ENCODE peak calls at places on chromosomes 2 and 18, in four cellular contexts. Z, X, B and T are unnamed samples.

GRCh38 chr2:61535449-61535848 is 2.7 kb downstream of the XPO1 start:
- DNase-seq in Z (no peak), X (no peak), B (peak; percentile 24), T (no peak)

GRCh38 chr18:62979172-62979571 is 263.8 kb downstream of the PHLPP1 start:
- DNase-seq in Z (no peak), X (no peak), B (peak; percentile 66), T (no peak)

GRCh38 chr2:128324897-128325410 is 6.3 kb upstream of the HS6ST1 start:
- DNase-seq in Z (no peak), X (no peak), B (no peak), T (no peak)

GRCh38 chr2:39124000-39124769 is 3.3 kb upstream of the SOS1 start:
- DNase-seq in Z (peak; percentile 93), X (peak; percentile 99), B (peak; percentile 83), T (peak; percentile 89)

GRCh38 chr2:100660851-100661584 is 98.2 kb downstream of the PDCL3 start:
- DNase-seq in Z (no peak), X (no peak), B (no peak), T (no peak)

GRCh38 chr2:46674451-46674850 is 195.1 kb downstream of the TMEM247 start:
- DNase-seq in Z (no peak), X (no peak), B (no peak), T (no peak)

GRCh38 chr18:10420561-10421352 is 33.7 kb upstream of the APCDD1 start:
- DNase-seq in Z (no peak), X (no peak), B (peak; percentile 89), T (no peak)

GRCh38 chr2:188676012-188676405 is 298.2 kb upstream of the COL3A1 start:
- DNase-seq in Z (no peak), X (no peak), B (no peak), T (no peak)

GRCh38 chr2:10447300-10448207 is 573 bp downstream of the ODC1 start:
- DNase-seq in Z (peak; percentile 71), X (peak; percentile 72), B (no peak), T (peak; percentile 85)

GRCh38 chr2:235552671-235553070 is 58.8 kb downstream of the AGAP1 start:
- DNase-seq in Z (no peak), X (peak; percentile 84), B (no peak), T (no peak)

GRCh38 chr2:239644016-239644415 is 243.2 kb upstream of the HDAC4 start:
- DNase-seq in Z (no peak), X (no peak), B (no peak), T (no peak)

GRCh38 chr2:134975281-134976009 is 56.8 kb downstream of the CCNT2 start:
- DNase-seq in Z (no peak), X (peak; percentile 76), B (no peak), T (no peak)

GRCh38 chr18:13447621-13448020 is 229.1 kb downstream of the LDLRAD4 start:
- DNase-seq in Z (no peak), X (no peak), B (peak; percentile 20), T (no peak)

GRCh38 chr2:238573065-238573778 is 146.5 kb downstream of the ASB1 start:
- DNase-seq in Z (no peak), X (peak; percentile 25), B (no peak), T (peak; percentile 76)

DNA sequence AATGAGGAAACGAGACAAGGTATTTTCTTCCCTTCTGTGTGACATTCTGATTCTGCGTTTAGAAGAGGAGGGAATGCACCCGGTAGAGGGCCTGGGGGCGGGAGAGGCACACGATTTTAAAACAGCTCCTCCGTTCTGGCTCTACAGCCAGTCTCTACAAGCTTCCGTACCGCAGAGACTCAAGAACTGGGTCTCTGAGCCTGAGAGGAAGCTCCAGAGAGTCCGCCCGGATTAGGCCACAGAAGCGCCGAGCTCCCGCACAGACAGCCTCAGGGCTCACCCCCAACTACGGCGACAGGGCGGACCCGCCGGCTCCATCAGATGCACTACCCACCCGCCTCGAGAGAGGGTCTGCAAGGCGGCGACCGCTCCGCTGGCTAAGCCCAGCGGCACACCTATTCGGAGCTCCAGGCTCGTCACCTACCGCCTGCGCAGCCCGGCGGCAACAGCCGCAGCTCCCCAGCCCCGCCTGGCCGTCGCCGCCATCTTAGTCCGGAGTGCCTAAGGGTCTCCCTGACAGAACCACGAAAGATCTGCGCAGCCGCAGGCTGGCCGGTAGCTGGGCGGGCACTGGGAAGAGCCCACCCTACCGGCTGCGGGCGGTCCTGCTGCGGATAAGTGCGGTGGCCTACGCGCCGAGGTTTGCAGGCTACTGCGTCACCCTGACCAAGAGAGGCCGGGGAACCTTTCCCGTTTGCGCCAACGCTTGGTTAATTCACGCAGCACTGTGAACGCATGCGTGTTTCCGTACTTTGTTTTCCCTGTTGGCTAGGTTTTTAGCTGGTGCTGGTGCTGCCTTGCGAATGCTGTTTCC is at the start of gene NFU1:
- DNase-seq in Z (peak; percentile 92), X (peak; percentile 91), B (peak; percentile 86), T (peak; percentile 94)
- TF ChIP-seq CTCF in Z (peak; percentile 77), X (peak; percentile 45), B (peak; percentile 67), T (peak; percentile 45)

GRCh38 chr18:57050314-57050949 is 96.5 kb upstream of the BOD1L2 start:
- DNase-seq in Z (no peak), X (no peak), B (no peak), T (no peak)

GRCh38 chr18:57052759-57053158 is 94.1 kb upstream of the BOD1L2 start:
- DNase-seq in Z (no peak), X (no peak), B (no peak), T (no peak)

GRCh38 chr18:57051019-57051418 is 95.9 kb upstream of the BOD1L2 start:
- DNase-seq in Z (no peak), X (no peak), B (no peak), T (no peak)

GRCh38 chr18:57051586-57052044 is 95.3 kb upstream of the BOD1L2 start:
- DNase-seq in Z (no peak), X (peak; percentile 82), B (no peak), T (peak; percentile 44)

GRCh38 chr18:57052173-57052572 is 94.7 kb upstream of the BOD1L2 start:
- DNase-seq in Z (no peak), X (peak; percentile 49), B (no peak), T (no peak)
- TF ChIP-seq CTCF in Z (no peak), X (peak; percentile 59), B (no peak), T (no peak)

GRCh38 chr2:113206251-113206650 is 32.5 kb downstream of the PSD4 start:
- DNase-seq in Z (no peak), X (no peak), B (no peak), T (no peak)

GRCh38 chr2:113203217-113203530 is 29.4 kb downstream of the PSD4 start:
- DNase-seq in Z (no peak), X (no peak), B (peak; percentile 23), T (no peak)

GRCh38 chr2:113202305-113203216 is 28.8 kb downstream of the PSD4 start:
- DNase-seq in Z (no peak), X (no peak), B (no peak), T (no peak)

GRCh38 chr2:113201496-113202304 is 27.9 kb downstream of the PSD4 start:
- DNase-seq in Z (no peak), X (no peak), B (no peak), T (no peak)

DNA sequence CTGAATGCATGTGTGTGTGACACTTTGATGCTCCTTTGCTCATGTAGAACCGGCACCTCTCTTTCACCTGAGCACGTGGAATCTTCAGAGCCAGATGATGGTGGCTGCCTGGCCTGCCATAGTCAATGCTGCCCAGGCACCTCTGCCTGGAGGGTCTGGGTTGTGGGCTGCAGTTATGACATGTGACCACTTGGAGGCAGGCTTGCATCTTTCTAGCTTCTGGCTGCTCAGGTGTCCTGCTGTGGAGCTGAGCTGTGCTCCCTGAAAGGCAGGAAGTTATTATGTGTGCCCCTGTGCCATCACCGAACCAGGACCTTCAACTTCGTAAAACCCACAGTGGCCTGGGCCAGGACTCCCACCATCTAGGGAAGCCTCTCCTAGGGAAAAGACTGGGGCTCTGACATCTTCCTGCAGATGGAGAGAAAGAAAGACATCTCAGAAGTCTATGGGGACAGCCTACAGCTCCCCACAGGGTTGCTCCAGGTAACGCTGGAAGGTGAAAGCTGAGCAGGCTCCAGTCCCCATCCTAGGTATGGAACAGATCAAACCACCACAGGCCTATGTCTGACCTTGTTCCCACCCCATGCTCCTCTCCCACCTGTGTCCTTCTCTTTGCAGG is 30.2 kb downstream of the PSD4 start:
- DNase-seq in Z (peak; percentile 84), X (peak; percentile 74), B (peak; percentile 66), T (peak; percentile 85)
- TF ChIP-seq CTCF in Z (peak; percentile 91), X (peak; percentile 81), B (peak; percentile 95), T (peak; percentile 88)

DNA sequence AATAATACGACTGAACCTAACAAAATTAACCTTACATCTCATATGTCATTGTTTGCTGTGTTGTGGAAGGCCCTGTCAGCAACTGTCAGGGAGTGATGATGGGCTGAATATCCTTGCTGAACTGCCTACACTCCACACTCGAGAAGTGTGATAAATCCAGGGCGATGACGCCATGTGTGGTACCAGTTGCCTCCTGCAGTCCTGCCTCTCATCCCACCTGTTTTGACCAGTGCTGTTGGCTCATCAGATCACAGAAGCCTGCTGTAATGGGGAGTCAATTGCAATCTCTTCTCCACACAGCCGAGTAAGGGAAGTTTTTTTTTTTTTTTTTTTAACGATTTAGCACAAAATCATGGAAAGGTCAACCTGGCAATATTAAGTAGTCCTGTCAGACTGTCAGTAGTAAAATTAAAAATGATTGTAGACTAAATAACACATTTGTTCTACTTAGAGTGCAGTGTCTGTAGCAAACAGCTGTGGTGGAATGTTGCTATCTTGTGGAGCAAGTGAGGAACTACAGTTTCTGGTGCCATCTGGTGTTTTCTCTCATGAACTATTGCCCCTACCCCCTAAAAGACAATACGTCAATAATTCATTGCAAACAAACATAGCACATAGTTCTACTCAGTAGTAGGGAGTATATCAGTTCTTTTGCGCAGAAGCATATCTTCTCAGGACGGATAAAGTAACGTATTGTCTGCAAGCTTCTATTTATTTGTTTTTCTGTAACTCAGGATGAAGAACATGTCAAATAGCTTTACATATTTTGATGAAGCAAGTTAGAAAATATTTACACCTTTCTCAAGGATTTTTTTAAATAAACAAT is 347.6 kb downstream of the CTNNA2 start:
- DNase-seq in Z (no peak), X (peak; percentile 39), B (peak; percentile 8), T (no peak)
- TF ChIP-seq CTCF in Z (peak; percentile 39), X (peak; percentile 55), B (peak; percentile 13), T (no peak)

DNA sequence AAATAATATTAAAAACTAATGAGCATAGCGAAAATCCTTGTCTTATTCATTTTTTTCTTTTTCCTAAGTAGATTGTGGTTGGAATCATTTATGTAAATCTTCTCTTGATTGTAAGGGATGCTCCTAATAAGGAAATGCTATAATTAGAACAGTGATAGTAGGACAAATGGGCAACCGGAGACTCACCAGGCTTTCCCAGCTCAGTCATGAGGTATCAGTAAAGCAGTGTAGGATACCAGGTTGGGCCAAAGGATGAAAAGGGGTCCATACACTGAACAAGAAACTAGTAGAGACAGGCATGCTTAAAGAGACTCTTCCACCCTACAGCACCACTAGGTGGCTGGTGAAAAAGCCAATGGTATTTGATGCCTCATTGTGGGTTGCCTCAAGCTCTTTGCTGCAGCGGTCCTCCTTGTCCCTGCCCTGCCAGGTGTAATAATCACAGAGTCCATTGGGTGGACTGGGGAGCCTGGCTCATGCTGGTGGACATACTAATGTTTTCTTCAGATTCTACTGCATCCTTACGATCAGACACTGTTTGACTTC is 71.4 kb upstream of the FAM98A start:
- DNase-seq in Z (no peak), X (no peak), B (no peak), T (no peak)
- TF ChIP-seq CTCF in Z (no peak), X (no peak), B (peak; percentile 14), T (no peak)

GRCh38 chr18:54950221-54950620 is 9.0 kb downstream of the CCDC68 start:
- DNase-seq in Z (no peak), X (no peak), B (peak; percentile 21), T (no peak)
- TF ChIP-seq CTCF in Z (peak; percentile 21), X (no peak), B (peak; percentile 17), T (no peak)

DNA sequence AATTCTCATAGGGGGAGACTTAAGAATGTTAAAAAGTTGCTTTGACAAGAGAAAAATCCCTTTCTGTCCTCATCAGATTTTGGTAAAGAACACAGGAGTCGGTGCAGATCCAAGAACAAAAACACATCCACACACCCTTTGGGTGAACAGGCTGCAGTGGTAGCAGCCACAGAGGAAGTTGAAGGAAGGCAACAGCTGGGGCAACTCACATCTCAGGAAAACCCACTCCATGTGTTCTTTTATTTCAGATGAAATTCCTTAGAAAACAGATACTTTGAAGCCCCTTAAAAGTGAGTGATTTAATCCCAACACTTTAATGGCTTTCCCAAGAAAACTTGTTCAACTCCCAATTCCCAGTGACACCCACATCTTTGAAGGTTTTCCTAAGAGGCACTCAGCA is 271.3 kb downstream of the ICOS start:
- DNase-seq in Z (no peak), X (no peak), B (no peak), T (no peak)
- TF ChIP-seq CTCF in Z (no peak), X (no peak), B (no peak), T (no peak)